ENCODE peak calls at places on chromosomes 6 and 20, in ten cellular contexts. E, L, D, S, Q, N, J, I, W and Z are unnamed samples.

GRCh38 chr6:69732045-69732444 is 64.8 kb downstream of the LMBRD1 start:
- DNase-seq in E (no peak), L (no peak), D (no peak), S (no peak), Q (no peak), N (no peak), J (peak; percentile 61), I (no peak), W (no peak), Z (no peak)

GRCh38 chr20:31833130-31833930 is 12.1 kb downstream of the FOXS1 start:
- DNase-seq in E (peak; percentile 73), L (peak; percentile 69), D (no peak), S (peak; percentile 20), Q (no peak), N (peak; percentile 30), J (peak; percentile 56), I (peak; percentile 15), W (peak; percentile 56), Z (peak; percentile 15)

GRCh38 chr6:132354517-132355167 is 46.6 kb downstream of the MOXD1 start:
- DNase-seq in E (no peak), L (peak; percentile 68), D (no peak), S (peak; percentile 1), Q (no peak), N (peak; percentile 9), J (peak; percentile 58), I (no peak), W (peak; percentile 14), Z (peak; percentile 27)

GRCh38 chr6:47919875-47920274 is 138.0 kb downstream of the OPN5 start:
- DNase-seq in E (no peak), L (no peak), D (no peak), S (no peak), Q (no peak), N (no peak), J (no peak), I (no peak), W (no peak), Z (no peak)

GRCh38 chr6:17381429-17382147 is 11.8 kb upstream of the CAP2 start:
- DNase-seq in E (no peak), L (peak; percentile 45), D (no peak), S (no peak), Q (no peak), N (no peak), J (peak; percentile 57), I (no peak), W (no peak), Z (no peak)

GRCh38 chr6:7215140-7215539 is 97.9 kb downstream of the SSR1 start:
- DNase-seq in E (peak; percentile 24), L (peak; percentile 15), D (no peak), S (no peak), Q (no peak), N (no peak), J (peak; percentile 32), I (no peak), W (no peak), Z (no peak)

GRCh38 chr6:145531032-145531431 is 204.3 kb downstream of the EPM2A start:
- DNase-seq in E (no peak), L (no peak), D (no peak), S (no peak), Q (no peak), N (no peak), J (no peak), I (no peak), W (no peak), Z (no peak)

GRCh38 chr20:10670521-10671220 is 3.1 kb downstream of the JAG1 start:
- DNase-seq in E (no peak), L (no peak), D (no peak), S (no peak), Q (peak; percentile 66), N (no peak), J (peak; percentile 55), I (no peak), W (no peak), Z (no peak)

GRCh38 chr20:610130-611046 is at the start of gene TCF15:
- DNase-seq in E (peak; percentile 91), L (no peak), D (no peak), S (no peak), Q (no peak), N (no peak), J (peak; percentile 7), I (no peak), W (no peak), Z (no peak)

GRCh38 chr6:143157146-143157545 is 96.5 kb downstream of the AIG1 start:
- DNase-seq in E (no peak), L (no peak), D (no peak), S (no peak), Q (no peak), N (no peak), J (no peak), I (no peak), W (no peak), Z (no peak)

GRCh38 chr6:31190488-31190887 is 20.0 kb upstream of the POU5F1 start:
- DNase-seq in E (no peak), L (no peak), D (no peak), S (no peak), Q (no peak), N (no peak), J (no peak), I (no peak), W (no peak), Z (no peak)

GRCh38 chr6:26270121-26270861 is 94.7 kb upstream of the BTN3A2 start:
- DNase-seq in E (no peak), L (no peak), D (no peak), S (no peak), Q (no peak), N (no peak), J (peak; percentile 37), I (no peak), W (no peak), Z (no peak)

GRCh38 chr20:2688041-2688591 is 4.5 kb upstream of the EBF4 start:
- DNase-seq in E (no peak), L (no peak), D (no peak), S (peak; percentile 62), Q (peak; percentile 16), N (peak; percentile 66), J (peak; percentile 64), I (peak; percentile 75), W (peak; percentile 78), Z (peak; percentile 80)

GRCh38 chr6:70310063-70310694 is 7.3 kb upstream of the COL9A1 start:
- DNase-seq in E (peak; percentile 5), L (peak; percentile 46), D (no peak), S (no peak), Q (peak; percentile 34), N (no peak), J (peak; percentile 75), I (no peak), W (no peak), Z (peak; percentile 5)

GRCh38 chr6:21949211-21949801 is 347.5 kb downstream of the PRL start:
- DNase-seq in E (no peak), L (no peak), D (no peak), S (no peak), Q (peak; percentile 78), N (no peak), J (no peak), I (no peak), W (no peak), Z (no peak)

GRCh38 chr6:37279366-37280134 is 21.6 kb upstream of the TMEM217 start:
- DNase-seq in E (no peak), L (no peak), D (peak; percentile 52), S (no peak), Q (no peak), N (no peak), J (peak; percentile 80), I (no peak), W (no peak), Z (no peak)

GRCh38 chr6:149063443-149063842 is 254.1 kb upstream of the TAB2 start:
- DNase-seq in E (no peak), L (no peak), D (no peak), S (no peak), Q (no peak), N (no peak), J (no peak), I (no peak), W (no peak), Z (no peak)

GRCh38 chr6:56339524-56339923 is 92.1 kb upstream of the COL21A1 start:
- DNase-seq in E (no peak), L (no peak), D (no peak), S (no peak), Q (no peak), N (no peak), J (no peak), I (no peak), W (no peak), Z (no peak)

GRCh38 chr20:3933126-3933684 is 44.0 kb downstream of the PANK2 start:
- DNase-seq in E (no peak), L (no peak), D (no peak), S (no peak), Q (no peak), N (no peak), J (no peak), I (no peak), W (no peak), Z (no peak)